ENCODE peak calls at places on chromosomes 4 and X, in eight cellular contexts. M, C, X, L, S, G, O and D are unnamed samples.

GRCh38 chr4:169283114-169283509 is 12.4 kb upstream of the SH3RF1 start:
- DNase-seq in M (no peak), C (no peak), X (peak; percentile 62), L (no peak), S (peak; percentile 92), G (peak; percentile 98), O (no peak), D (peak; percentile 58)

GRCh38 chr4:159141193-159141592 is 38.3 kb downstream of the RAPGEF2 start:
- DNase-seq in M (no peak), C (no peak), X (peak; percentile 3), L (no peak), S (peak; percentile 79), G (peak; percentile 63), O (no peak), D (peak; percentile 40)

GRCh38 chr4:124710911-124711310 is 1.6 kb downstream of the ANKRD50 start:
- DNase-seq in M (no peak), C (no peak), X (no peak), L (no peak), S (no peak), G (no peak), O (no peak), D (peak; percentile 6)

GRCh38 chr4:168589154-168589553 is 92.3 kb downstream of the PALLD start:
- DNase-seq in M (no peak), C (no peak), X (no peak), L (no peak), S (peak; percentile 90), G (peak; percentile 84), O (no peak), D (peak; percentile 88)

GRCh38 chr4:6892190-6892908 is 17.3 kb upstream of the TBC1D14 start:
- DNase-seq in M (no peak), C (peak; percentile 82), X (no peak), L (no peak), S (peak; percentile 79), G (peak; percentile 63), O (peak; percentile 43), D (peak; percentile 56)

GRCh38 chrX:14491689-14492088 is 37.6 kb upstream of the GLRA2 start:
- DNase-seq in M (no peak), C (no peak), X (no peak), L (no peak), S (no peak), G (no peak), O (no peak), D (no peak)

GRCh38 chr4:97507587-97508245 is 635.6 kb downstream of the STPG2 start:
- DNase-seq in M (no peak), C (no peak), X (no peak), L (no peak), S (no peak), G (peak; percentile 22), O (no peak), D (peak; percentile 30)

GRCh38 chr4:180057891-180058643 is 2185.1 kb upstream of the TENM3 start:
- DNase-seq in M (no peak), C (peak; percentile 46), X (no peak), L (peak; percentile 53), S (no peak), G (peak; percentile 23), O (no peak), D (no peak)

GRCh38 chr4:97072666-97073065 is 1070.6 kb downstream of the STPG2 start:
- DNase-seq in M (no peak), C (no peak), X (no peak), L (no peak), S (no peak), G (no peak), O (no peak), D (no peak)

GRCh38 chrX:69073721-69074120 is 91.5 kb downstream of the PJA1 start:
- DNase-seq in M (no peak), C (no peak), X (no peak), L (no peak), S (no peak), G (no peak), O (no peak), D (no peak)

GRCh38 chrX:3345281-3346081 is 971 bp downstream of the MXRA5 start:
- DNase-seq in M (no peak), C (peak; percentile 46), X (no peak), L (peak; percentile 16), S (no peak), G (peak; percentile 44), O (peak; percentile 20), D (no peak)

GRCh38 chr4:59094505-59094904 is 1984.3 kb upstream of the IGFBP7 start:
- DNase-seq in M (no peak), C (no peak), X (no peak), L (no peak), S (no peak), G (no peak), O (no peak), D (no peak)

GRCh38 chr4:37715889-37716402 is 29.8 kb upstream of the RELL1 start:
- DNase-seq in M (no peak), C (peak; percentile 83), X (peak; percentile 20), L (peak; percentile 5), S (peak; percentile 66), G (peak; percentile 62), O (no peak), D (no peak)

GRCh38 chrX:7115557-7115956 is 32.0 kb upstream of the STS start:
- DNase-seq in M (no peak), C (no peak), X (no peak), L (no peak), S (no peak), G (no peak), O (no peak), D (no peak)

GRCh38 chr4:176149680-176150079 is 45.7 kb downstream of the SPATA4 start:
- DNase-seq in M (no peak), C (no peak), X (no peak), L (no peak), S (peak; percentile 49), G (no peak), O (no peak), D (no peak)

GRCh38 chr4:108126806-108127205 is 41.9 kb downstream of the LEF1 start:
- DNase-seq in M (no peak), C (no peak), X (no peak), L (no peak), S (no peak), G (no peak), O (no peak), D (no peak)

GRCh38 chr4:102734591-102735385 is 26.0 kb downstream of the MANBA start:
- DNase-seq in M (no peak), C (no peak), X (no peak), L (no peak), S (peak; percentile 84), G (peak; percentile 26), O (no peak), D (peak; percentile 37)

GRCh38 chr4:143354990-143355389 is 18.3 kb downstream of the GAB1 start:
- DNase-seq in M (no peak), C (no peak), X (no peak), L (peak; percentile 66), S (no peak), G (no peak), O (no peak), D (no peak)

GRCh38 chr4:7922466-7922865 is 17.2 kb downstream of the AFAP1 start:
- DNase-seq in M (no peak), C (no peak), X (no peak), L (no peak), S (no peak), G (no peak), O (no peak), D (no peak)

GRCh38 chr4:7857238-7857701 is 82.4 kb downstream of the AFAP1 start:
- DNase-seq in M (no peak), C (no peak), X (peak; percentile 95), L (no peak), S (peak; percentile 99), G (peak; percentile 96), O (no peak), D (peak; percentile 83)

GRCh38 chr4:137531951-137532868 is at the start of gene PCDH18:
- DNase-seq in M (peak; percentile 82), C (peak; percentile 79), X (peak; percentile 97), L (peak; percentile 59), S (peak; percentile 98), G (peak; percentile 96), O (peak; percentile 97), D (peak; percentile 96)

GRCh38 chr4:16505726-16506125 is 279.5 kb upstream of the TAPT1 start:
- DNase-seq in M (no peak), C (no peak), X (no peak), L (peak; percentile 9), S (peak; percentile 23), G (no peak), O (no peak), D (peak; percentile 2)
- TF ChIP-seq CTCF in M (no peak), C (no peak), X (peak; percentile 42), L (peak; percentile 41), S (peak; percentile 39), G (peak; percentile 22), O (no peak), D (peak; percentile 39)

GRCh38 chrX:104566921-104567501 is 1.0 kb downstream of the IL1RAPL2 start:
- DNase-seq in M (no peak), C (no peak), X (no peak), L (peak; percentile 2), S (no peak), G (no peak), O (no peak), D (no peak)
- H3K4me3 ChIP-seq in M (no peak overlapping the region), C (no peak overlapping the region), X (no peak overlapping the region), L (no peak overlapping the region), S (no peak overlapping the region), G (no peak overlapping the region), O (no peak overlapping the region), D (no peak overlapping the region)

DNA sequence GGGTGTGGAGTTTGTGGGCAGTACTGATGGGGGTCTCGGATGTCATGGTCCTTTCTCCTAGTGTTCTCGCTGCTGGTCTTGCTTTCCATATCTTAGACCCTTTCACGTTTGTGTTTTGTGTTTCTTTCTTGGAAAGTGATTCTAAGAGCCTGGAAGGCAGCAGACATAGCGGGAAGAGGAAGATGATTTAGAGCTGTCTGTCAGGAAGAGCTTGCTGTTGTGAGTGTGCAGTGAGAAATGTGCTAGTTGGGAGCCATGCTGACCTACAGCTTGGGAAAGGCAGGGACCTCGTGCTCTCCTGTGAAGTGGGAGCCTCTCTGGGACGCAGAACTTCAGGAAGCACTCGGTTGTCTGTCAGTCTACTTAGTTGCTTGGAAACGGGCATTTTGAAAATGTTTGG is 122.2 kb downstream of the ZNF518B start:
- DNase-seq in M (no peak), C (no peak), X (no peak), L (no peak), S (no peak), G (no peak), O (no peak), D (no peak)
- H3K27ac ChIP-seq in M (no peak overlapping the region), C (no peak overlapping the region), X (no peak overlapping the region), L (no peak overlapping the region), S (no peak overlapping the region), G (no peak overlapping the region), O (no peak overlapping the region), D (no peak overlapping the region)

GRCh38 chrX:74238771-74239170 is 65.2 kb upstream of the ZCCHC13 start:
- DNase-seq in M (no peak), C (no peak), X (no peak), L (no peak), S (no peak), G (no peak), O (no peak), D (no peak)

GRCh38 chrX:74230094-74230493 is 73.9 kb upstream of the ZCCHC13 start:
- DNase-seq in M (no peak), C (no peak), X (no peak), L (no peak), S (no peak), G (no peak), O (no peak), D (no peak)

GRCh38 chrX:74232859-74233258 is 71.1 kb upstream of the ZCCHC13 start:
- DNase-seq in M (no peak), C (no peak), X (no peak), L (peak; percentile 5), S (peak; percentile 23), G (peak; percentile 35), O (no peak), D (peak; percentile 16)

GRCh38 chrX:74231625-74232024 is 72.4 kb upstream of the ZCCHC13 start:
- DNase-seq in M (no peak), C (no peak), X (no peak), L (no peak), S (no peak), G (no peak), O (no peak), D (no peak)

GRCh38 chrX:74234829-74235228 is 69.2 kb upstream of the ZCCHC13 start:
- DNase-seq in M (no peak), C (no peak), X (no peak), L (no peak), S (no peak), G (no peak), O (no peak), D (no peak)
- TF ChIP-seq CTCF in M (no peak), C (no peak), X (no peak), L (peak; percentile 31), S (no peak), G (no peak), O (no peak), D (peak; percentile 10)